ENCODE peak calls at places on chromosome 1, in four cellular contexts. A is bronchial epithelial cell, Z is tibial nerve, D is fibroblast of lung. N is an unnamed sample.
A peak's percentile ranks its signal among the peaks of the same experiment; 100 is the strongest.

GRCh38 chr1:204870165-204870912 is at the start of gene NFASC:
- DNase-seq in A (no peak), Z (no peak), D (no peak), N (no peak)

GRCh38 chr1:94929351-94929814 is 2.5 kb upstream of the CNN3 start:
- DNase-seq in A (no peak), Z (no peak), D (no peak), N (no peak)

GRCh38 chr1:180953791-180954721 is 41.4 kb downstream of the KIAA1614 start:
- DNase-seq in A (peak; percentile 15), Z (no peak), D (peak; percentile 60), N (peak; percentile 28)

GRCh38 chr1:208243522-208243850 is 698 bp downstream of the PLXNA2 start:
- DNase-seq in A (no peak), Z (no peak), D (no peak), N (no peak)

GRCh38 chr1:3015269-3015635 is 6.0 kb upstream of the ACTRT2 start:
- DNase-seq in A (no peak), Z (no peak), D (no peak), N (no peak)

GRCh38 chr1:116785006-116785405 is 30.8 kb downstream of the CD2 start:
- DNase-seq in A (no peak), Z (no peak), D (no peak), N (peak; percentile 59)

GRCh38 chr1:192682335-192682734 is 46.4 kb downstream of the RGS13 start:
- DNase-seq in A (no peak), Z (no peak), D (no peak), N (no peak)

GRCh38 chr1:157272899-157273774 is 134.9 kb upstream of the ETV3 start:
- DNase-seq in A (no peak), Z (no peak), D (no peak), N (no peak)

GRCh38 chr1:92882817-92883216 is 51.0 kb downstream of the RPL5 start:
- DNase-seq in A (peak; percentile 57), Z (no peak), D (no peak), N (peak; percentile 43)

GRCh38 chr1:92886886-92887419 is 55.1 kb downstream of the RPL5 start:
- DNase-seq in A (peak; percentile 10), Z (no peak), D (no peak), N (no peak)

GRCh38 chr1:92884195-92884594 is 52.4 kb downstream of the RPL5 start:
- DNase-seq in A (no peak), Z (no peak), D (no peak), N (no peak)

GRCh38 chr1:92881391-92881790 is 49.6 kb downstream of the RPL5 start:
- DNase-seq in A (no peak), Z (no peak), D (peak; percentile 4), N (no peak)

GRCh38 chr1:92883297-92883696 is 51.5 kb downstream of the RPL5 start:
- DNase-seq in A (no peak), Z (no peak), D (no peak), N (no peak)
- H3K4me3 ChIP-seq in A (no peak overlapping the region), Z (no peak overlapping the region), D (no peak overlapping the region), N (no peak overlapping the region)

DNA sequence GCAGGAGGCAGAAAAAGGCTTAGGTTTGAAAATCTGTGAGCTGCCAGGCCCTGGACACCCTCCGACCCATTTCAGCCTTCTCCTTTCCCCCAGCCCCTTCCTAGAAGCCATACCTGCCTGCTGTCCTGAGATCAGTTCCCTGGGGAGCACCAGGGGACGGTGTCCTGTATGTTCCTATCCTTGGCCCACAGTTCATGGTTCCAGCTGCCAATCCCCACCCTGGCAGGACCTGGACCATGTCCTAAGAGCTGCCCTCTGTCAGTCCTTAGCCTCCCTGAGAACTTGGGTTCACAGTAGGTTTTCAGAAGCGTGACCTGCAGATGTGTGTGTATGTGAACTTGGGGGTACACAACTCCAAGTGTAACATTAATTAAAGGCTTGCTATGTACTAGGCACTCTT is 3.8 kb downstream of the TCEA3 start:
- DNase-seq in A (no peak), Z (no peak), D (no peak), N (no peak)
- TF ChIP-seq CTCF in A (no peak), Z (no peak), D (no peak), N (no peak)

DNA sequence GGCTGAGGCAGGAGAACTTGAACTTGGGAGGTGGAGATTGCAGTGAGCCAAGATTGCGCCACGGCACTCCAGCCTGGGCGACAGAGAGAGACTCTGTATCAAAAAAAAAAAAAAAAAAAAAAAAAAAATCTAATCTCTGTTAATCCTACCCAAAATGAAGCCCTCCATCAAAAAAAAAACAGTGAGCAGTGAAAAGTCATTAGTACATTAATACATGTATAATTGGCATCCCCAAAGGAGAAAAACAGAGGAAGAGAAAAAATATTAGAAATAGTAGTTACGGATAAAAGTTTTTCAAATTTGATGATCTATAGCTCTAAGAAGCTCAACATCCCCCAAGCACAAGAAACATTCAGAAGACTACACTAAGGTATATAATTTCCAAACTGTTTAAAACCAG is 71.6 kb downstream of the TRIM33 start:
- DNase-seq in A (no peak), Z (no peak), D (no peak), N (no peak)
- H3K4me3 ChIP-seq in A (no peak overlapping the region), Z (no peak overlapping the region), D (no peak overlapping the region), N (no peak overlapping the region)

DNA sequence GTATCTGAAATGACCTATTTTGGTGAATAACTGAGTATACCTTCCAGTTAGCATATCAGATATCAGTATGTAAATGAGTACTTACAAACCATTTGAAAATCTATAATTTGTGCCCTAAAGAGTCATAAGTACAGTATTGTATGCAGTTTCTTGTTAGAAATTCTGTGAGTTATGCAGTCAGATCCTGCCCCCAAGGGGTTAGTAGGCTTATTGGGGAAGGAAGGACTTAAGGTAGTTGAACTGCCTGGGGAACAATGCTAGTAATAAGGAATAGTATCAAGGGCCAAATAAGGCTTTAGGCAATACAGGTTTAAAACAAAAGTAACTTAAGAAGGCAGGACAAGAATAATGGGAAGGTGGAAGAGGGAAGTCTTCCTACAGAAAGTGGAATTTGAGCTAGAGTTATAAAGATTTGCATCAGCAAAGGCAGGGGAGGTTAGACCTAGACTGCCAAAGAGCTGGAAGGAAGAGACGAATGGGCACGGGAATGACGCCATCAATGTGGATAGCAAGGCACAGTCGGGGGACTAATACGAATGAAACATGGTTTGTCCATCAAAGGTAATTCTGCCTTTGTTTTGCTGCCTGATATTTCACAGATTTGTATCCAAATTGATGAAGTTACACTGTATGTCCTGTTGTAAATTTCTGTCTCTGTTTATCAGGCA is 182.9 kb upstream of the DPYD start:
- DNase-seq in A (peak; percentile 13), Z (no peak), D (peak; percentile 52), N (peak; percentile 2)
- TF ChIP-seq CTCF in A (no peak), Z (no peak), D (peak; percentile 10), N (no peak)

GRCh38 chr1:54800041-54800898 is 853 bp downstream of the TTC22 start:
- DNase-seq in A (no peak), Z (no peak), D (no peak), N (no peak)
- H3K4me3 ChIP-seq in A (peak overlapping the region; percentile 69), Z (no peak overlapping the region), D (no peak overlapping the region), N (peak overlapping the region; percentile 66)

GRCh38 chr1:29689372-29690030 is 453.2 kb downstream of the PTPRU start:
- DNase-seq in A (no peak), Z (no peak), D (no peak), N (no peak)
- TF ChIP-seq CTCF in A (peak; percentile 8), Z (no peak), D (no peak), N (peak; percentile 30)